ENCODE peak calls at places on chromosomes 4 and X, in five cellular contexts. X is astrocyte; H is AG04449; Z is CD8-positive, alpha-beta T cell; F is activated B cell treated with CpG ODN at 0.5 μM for 24 hours. D is an unnamed sample.
A peak's percentile ranks its signal among the peaks of the same experiment; 100 is the strongest.

GRCh38 chrX:12080265-12080664 is 58.0 kb upstream of the FRMPD4 start:
- DNase-seq in F (no peak), H (peak; percentile 2), Z (no peak), X (peak; percentile 6), D (no peak)

GRCh38 chrX:21581479-21581878 is 76.7 kb downstream of the KLHL34 start:
- DNase-seq in H (no peak), F (no peak), X (no peak), Z (no peak), D (no peak)

GRCh38 chr4:185358514-185359433 is 37.0 kb downstream of the LRP2BP start:
- DNase-seq in Z (no peak), F (no peak), X (peak; percentile 86), H (peak; percentile 37), D (no peak)

GRCh38 chr4:137981277-137981676 is 260.9 kb downstream of the SLC7A11 start:
- DNase-seq in F (no peak), Z (no peak), X (peak; percentile 33), H (no peak), D (no peak)

GRCh38 chr4:12889054-12889453 is 595.1 kb downstream of the RAB28 start:
- DNase-seq in H (no peak), Z (no peak), F (no peak), X (peak; percentile 1), D (no peak)

GRCh38 chrX:139332441-139332840 is 198.1 kb upstream of the F9 start:
- DNase-seq in F (no peak), Z (no peak), X (no peak), H (no peak), D (no peak)

GRCh38 chrX:73127700-73128241 is 48.5 kb upstream of the PABPC1L2A start:
- DNase-seq in Z (no peak), F (no peak), H (no peak), X (no peak), D (no peak)

GRCh38 chr4:53009824-53010223 is 147.7 kb downstream of the RASL11B start:
- DNase-seq in X (no peak), H (no peak), Z (no peak), F (no peak), D (no peak)

GRCh38 chr4:65668201-65669007 is 1.9 kb downstream of the EPHA5 start:
- DNase-seq in H (no peak), X (peak; percentile 63), F (no peak), Z (no peak), D (no peak)

GRCh38 chr4:85498068-85498733 is 23.3 kb downstream of the ARHGAP24 start:
- DNase-seq in H (no peak), X (peak; percentile 69), Z (no peak), F (peak; percentile 35), D (no peak)

GRCh38 chrX:118973389-118974087 is 880 bp upstream of the LONRF3 start:
- DNase-seq in F (peak; percentile 14), Z (no peak), H (no peak), X (no peak), D (no peak)

GRCh38 chr4:46388860-46389259 is 1.1 kb downstream of the GABRA2 start:
- DNase-seq in Z (no peak), X (no peak), F (no peak), H (no peak), D (no peak)

GRCh38 chrX:148470324-148470723 is 30.1 kb upstream of the AFF2 start:
- DNase-seq in H (no peak), F (no peak), X (no peak), Z (no peak), D (no peak)

GRCh38 chrX:21738145-21738949 is 19.6 kb downstream of the SMPX start:
- DNase-seq in X (no peak), H (no peak), F (no peak), Z (no peak), D (no peak)

GRCh38 chr4:40038972-40039371 is 17.7 kb upstream of the N4BP2 start:
- DNase-seq in H (no peak), F (no peak), Z (no peak), X (peak; percentile 71), D (no peak)

GRCh38 chrX:15451913-15452312 is 41.2 kb downstream of the PIR start:
- DNase-seq in Z (no peak), F (no peak), X (peak; percentile 12), H (no peak), D (no peak)

GRCh38 chr4:21986312-21986711 is 37.7 kb upstream of the KCNIP4 start:
- DNase-seq in H (no peak), Z (no peak), X (no peak), F (no peak), D (no peak)

GRCh38 chrX:18707442-18708049 is at the start of gene PPEF1:
- DNase-seq in F (no peak), H (no peak), X (no peak), Z (no peak), D (no peak)

GRCh38 chrX:120813982-120814381 is 61.7 kb downstream of the CT47B1 start:
- DNase-seq in Z (no peak), H (no peak), X (no peak), F (no peak), D (no peak)

GRCh38 chr4:111066001-111066400 is 443.1 kb upstream of the PITX2 start:
- DNase-seq in F (no peak), Z (no peak), X (peak; percentile 3), H (no peak), D (no peak)

GRCh38 chrX:73944582-73944947 is 359.4 kb upstream of the ZCCHC13 start:
- DNase-seq in X (no peak), F (no peak), Z (no peak), H (no peak), D (no peak)

GRCh38 chr4:164623099-164623498 is 130.8 kb upstream of the SMIM31 start:
- DNase-seq in Z (no peak), X (no peak), F (no peak), H (no peak), D (no peak)

GRCh38 chrX:13023526-13024469 is 20.6 kb downstream of the FAM9C start:
- DNase-seq in F (no peak), X (no peak), H (no peak), Z (no peak), D (no peak)

GRCh38 chr4:129355529-129355928 is 259.6 kb downstream of the C4orf33 start:
- DNase-seq in X (peak; percentile 28), H (no peak), F (no peak), Z (no peak), D (no peak)

GRCh38 chrX:134600714-134601113 is 57.6 kb downstream of the PLAC1 start:
- DNase-seq in H (no peak), Z (no peak), F (no peak), X (peak; percentile 65), D (no peak)

GRCh38 chr4:128871948-128872347 is 62.4 kb downstream of the JADE1 start:
- DNase-seq in H (peak; percentile 97), F (no peak), Z (no peak), X (peak; percentile 88), D (no peak)

GRCh38 chrX:40108084-40108958 is 10.6 kb upstream of the BCOR start:
- DNase-seq in F (no peak), Z (no peak), X (no peak), H (no peak), D (no peak)

GRCh38 chr4:48315728-48316630 is 25.4 kb upstream of the SLAIN2 start:
- DNase-seq in H (no peak), Z (peak; percentile 16), F (no peak), X (peak; percentile 58), D (no peak)

GRCh38 chr4:517806-518070 is 18.7 kb downstream of the PIGG start:
- DNase-seq in H (no peak), F (no peak), Z (no peak), X (no peak), D (no peak)
- TF ChIP-seq CTCF in H (no peak), F (no peak), Z (no peak), X (no peak), D (no peak)

DNA sequence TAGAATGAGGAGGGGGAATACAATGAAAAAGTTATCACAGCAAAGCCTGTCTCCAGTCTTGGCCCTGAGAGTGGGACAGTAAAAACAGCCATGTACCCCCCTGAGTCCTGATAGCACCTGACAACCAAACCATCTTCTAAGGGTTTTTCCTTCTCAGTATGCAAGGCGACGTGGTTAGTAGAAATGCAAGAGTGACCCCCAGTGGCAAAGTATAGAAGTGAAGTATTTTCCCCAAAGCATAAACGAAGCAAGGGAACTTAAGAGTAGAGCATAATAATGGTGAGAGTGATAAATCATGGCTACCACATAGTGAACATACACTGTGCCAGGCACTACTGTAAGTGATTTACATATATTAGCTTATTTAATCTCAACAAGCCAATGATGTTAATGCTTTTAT is 52.8 kb downstream of the FAM47C start:
- DNase-seq in X (peak; percentile 6), F (no peak), Z (no peak), H (peak; percentile 2), D (no peak)
- TF ChIP-seq CTCF in X (peak; percentile 40), F (no peak), Z (no peak), H (peak; percentile 15), D (peak; percentile 65)

DNA sequence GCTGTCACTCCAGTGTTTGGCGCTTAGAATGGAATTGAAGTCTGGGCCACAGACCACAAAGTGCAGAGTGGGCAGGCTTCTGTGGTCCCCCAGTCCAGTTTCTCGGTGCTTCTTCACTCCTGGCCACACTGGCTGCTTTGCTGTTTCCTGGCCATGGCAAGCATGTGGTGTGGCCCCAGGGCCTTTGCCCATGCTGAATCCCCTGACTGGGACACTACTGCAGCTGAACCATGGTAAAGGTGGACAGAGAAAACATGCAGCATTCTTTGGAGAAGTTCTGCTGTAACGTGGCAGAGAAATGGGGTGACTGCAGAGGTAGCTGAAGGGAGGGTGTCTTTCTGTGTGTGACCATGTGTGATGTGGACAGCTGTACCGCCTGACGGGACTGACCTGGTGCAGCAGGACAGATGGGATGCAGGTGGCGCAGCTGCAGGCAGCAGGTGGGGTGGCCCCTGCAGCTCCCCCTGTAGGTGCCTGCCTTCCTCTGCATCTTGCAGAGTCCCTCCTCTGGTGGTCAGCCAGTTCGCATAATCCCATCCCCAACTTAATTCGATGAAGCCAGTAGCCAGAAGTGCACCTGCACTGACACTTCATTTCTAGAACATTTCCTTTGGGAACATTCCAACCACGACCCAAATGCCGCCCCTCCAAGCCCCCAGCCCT is 13.2 kb upstream of the S100P start:
- DNase-seq in Z (no peak), X (no peak), F (no peak), H (no peak), D (no peak)
- TF ChIP-seq CTCF in Z (no peak), X (no peak), F (no peak), H (peak; percentile 10), D (no peak)

GRCh38 chrX:106208154-106208553 is 40.0 kb downstream of the PWWP3B start:
- DNase-seq in Z (no peak), H (no peak), F (no peak), X (no peak), D (no peak)

GRCh38 chrX:106201502-106202178 is 33.5 kb downstream of the PWWP3B start:
- DNase-seq in F (no peak), X (no peak), Z (no peak), H (no peak), D (no peak)

GRCh38 chrX:106203315-106203714 is 35.2 kb downstream of the PWWP3B start:
- DNase-seq in Z (no peak), X (no peak), F (no peak), H (no peak), D (no peak)
- TF ChIP-seq CTCF in Z (no peak), X (no peak), F (no peak), H (no peak), D (no peak)

D was measured in mesothelial cell of epicardium.